ENCODE peak calls at places on chromosomes 12 and 14, in five cellular contexts. U is NT2/D1, A is GM12878, X is HepG2, T is H1. O is an unnamed sample.

GRCh38 chr14:68292467-68293334 is 473.1 kb downstream of the RAD51B start:
- DNase-seq in U (no peak), A (no peak), X (no peak), T (no peak), O (peak; percentile 48)

GRCh38 chr12:122934722-122935121 is 31.5 kb downstream of the ABCB9 start:
- DNase-seq in U (no peak), A (peak; percentile 45), X (no peak), T (no peak), O (no peak)

GRCh38 chr14:104887623-104888488 is 22.8 kb downstream of the CEP170B start:
- DNase-seq in U (no peak), A (no peak), X (no peak), T (peak; percentile 41), O (no peak)

GRCh38 chr12:104519190-104519857 is 62.6 kb downstream of the CHST11 start:
- DNase-seq in U (no peak), A (no peak), X (no peak), T (no peak), O (no peak)

GRCh38 chr12:26046203-26046602 is 78.6 kb downstream of the BHLHE41 start:
- DNase-seq in U (no peak), A (no peak), X (no peak), T (no peak), O (no peak)

GRCh38 chr14:91352101-91352500 is 65.5 kb downstream of the CCDC88C start:
- DNase-seq in U (no peak), A (no peak), X (no peak), T (no peak), O (no peak)

GRCh38 chr12:108640802-108641445 is 7.2 kb upstream of the SELPLG start:
- DNase-seq in U (no peak), A (no peak), X (no peak), T (no peak), O (no peak)

GRCh38 chr14:76950043-76951020 is 78.2 kb downstream of the IRF2BPL start:
- DNase-seq in U (no peak), A (no peak), X (no peak), T (no peak), O (no peak)

GRCh38 chr12:25592725-25593495 is 39.8 kb upstream of the LMNTD1 start:
- DNase-seq in U (no peak), A (no peak), X (no peak), T (no peak), O (no peak)

GRCh38 chr12:25020621-25021243 is 71.8 kb upstream of the BCAT1 start:
- DNase-seq in U (no peak), A (peak; percentile 79), X (no peak), T (no peak), O (no peak)

GRCh38 chr12:131861261-131862083 is 33.0 kb upstream of the ULK1 start:
- DNase-seq in U (no peak), A (no peak), X (no peak), T (no peak), O (no peak)

GRCh38 chr12:11067514-11067913 is 5.4 kb upstream of the TAS2R46 start:
- DNase-seq in U (no peak), A (no peak), X (no peak), T (no peak), O (no peak)

GRCh38 chr12:93608313-93608712 is 35.8 kb downstream of the SOCS2 start:
- DNase-seq in U (no peak), A (no peak), X (no peak), T (no peak), O (no peak)

DNA sequence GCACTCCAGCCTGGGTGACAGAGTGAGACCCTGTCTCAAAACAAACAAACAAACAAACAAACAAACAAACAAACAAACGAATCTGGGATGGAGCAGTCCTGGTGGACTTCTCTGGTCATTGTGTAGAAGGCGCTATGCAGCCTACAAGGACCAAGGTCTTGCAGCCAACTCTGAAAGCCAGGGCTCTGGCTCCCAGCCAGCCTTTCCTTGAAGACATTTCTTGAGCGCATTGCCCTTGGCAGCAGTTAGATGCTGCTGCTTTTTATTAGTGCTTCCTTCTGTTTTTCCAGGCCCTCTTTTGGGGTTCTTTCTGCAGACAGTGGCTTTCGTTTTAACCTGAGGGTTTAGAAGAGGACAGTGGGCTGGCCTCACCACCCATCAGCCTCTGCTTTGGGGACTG is 20.2 kb downstream of the CCDC177 start:
- DNase-seq in U (no peak), A (no peak), X (no peak), T (no peak), O (no peak)
- TF ChIP-seq SUZ12 in U (no peak), A (no peak), X (no peak), T (no peak), O (no peak)

GRCh38 chr12:100954118-100954517 is 159.5 kb downstream of the ANO4 start:
- DNase-seq in U (no peak), A (no peak), X (no peak), T (no peak), O (no peak)
- TF ChIP-seq SUZ12 in U (no peak), A (no peak), X (no peak), T (no peak), O (no peak)

GRCh38 chr14:97282644-97283403 is 485.6 kb downstream of the VRK1 start:
- DNase-seq in U (no peak), A (no peak), X (no peak), T (no peak), O (no peak)

GRCh38 chr14:97283450-97284230 is 486.5 kb downstream of the VRK1 start:
- DNase-seq in U (no peak), A (no peak), X (no peak), T (no peak), O (no peak)

GRCh38 chr14:97290977-97291376 is 493.8 kb downstream of the VRK1 start:
- DNase-seq in U (no peak), A (no peak), X (no peak), T (no peak), O (no peak)

GRCh38 chr14:97290065-97290464 is 492.9 kb downstream of the VRK1 start:
- DNase-seq in U (no peak), A (no peak), X (no peak), T (no peak), O (no peak)

DNA sequence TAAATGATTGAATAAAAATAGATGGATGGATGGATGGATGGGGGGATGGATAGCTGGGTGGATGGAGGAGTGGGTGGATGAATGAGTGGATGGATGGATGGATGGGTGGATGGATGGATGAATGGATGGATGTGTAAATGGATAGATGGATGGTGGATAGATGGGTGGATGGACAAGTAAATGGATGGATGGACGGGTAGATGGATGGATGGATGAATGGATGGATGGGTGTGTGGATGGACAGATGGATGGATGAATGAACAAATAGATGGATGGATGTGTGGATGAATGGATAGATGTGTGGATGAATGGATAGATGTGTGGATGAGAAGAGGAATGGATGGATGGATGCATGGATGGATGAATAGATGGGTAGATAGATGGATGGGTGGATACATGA is 490.8 kb downstream of the VRK1 start:
- DNase-seq in U (no peak), A (no peak), X (no peak), T (no peak), O (no peak)
- TF ChIP-seq SUZ12 in U (no peak), A (no peak), X (no peak), T (no peak), O (no peak)

GRCh38 chr12:111741235-111741812 is 25.4 kb upstream of the ALDH2 start:
- DNase-seq in U (no peak), A (no peak), X (no peak), T (no peak), O (no peak)
- TF ChIP-seq SUZ12 in U (no peak), A (no peak), X (no peak), T (no peak), O (no peak)

DNA sequence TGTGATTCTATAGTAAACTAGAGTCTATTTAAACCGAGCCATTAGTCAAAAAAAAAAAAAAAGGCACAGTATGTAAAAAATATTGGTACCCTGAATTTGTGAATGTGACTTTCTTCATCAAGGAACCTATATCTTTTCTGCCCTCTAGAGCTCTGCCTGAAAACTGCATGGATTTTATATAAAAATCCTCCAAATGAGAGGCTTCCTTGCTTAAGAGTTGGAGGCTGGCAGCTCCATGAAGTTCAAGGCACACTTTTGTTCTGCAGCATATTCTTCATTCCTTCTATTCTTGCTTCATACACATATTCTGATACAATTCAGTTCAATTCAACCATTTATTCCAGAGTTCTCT is 23.1 kb upstream of the NKX2-8 start:
- DNase-seq in U (no peak), A (no peak), X (peak; percentile 33), T (no peak), O (no peak)
- TF ChIP-seq SUZ12 in U (no peak), A (no peak), X (no peak), T (no peak), O (no peak)

GRCh38 chr14:26841920-26842741 is 244.3 kb upstream of the NOVA1 start:
- DNase-seq in U (no peak), A (no peak), X (peak; percentile 34), T (no peak), O (no peak)
- TF ChIP-seq SUZ12 in U (no peak), A (no peak), X (no peak), T (no peak), O (no peak)

DNA sequence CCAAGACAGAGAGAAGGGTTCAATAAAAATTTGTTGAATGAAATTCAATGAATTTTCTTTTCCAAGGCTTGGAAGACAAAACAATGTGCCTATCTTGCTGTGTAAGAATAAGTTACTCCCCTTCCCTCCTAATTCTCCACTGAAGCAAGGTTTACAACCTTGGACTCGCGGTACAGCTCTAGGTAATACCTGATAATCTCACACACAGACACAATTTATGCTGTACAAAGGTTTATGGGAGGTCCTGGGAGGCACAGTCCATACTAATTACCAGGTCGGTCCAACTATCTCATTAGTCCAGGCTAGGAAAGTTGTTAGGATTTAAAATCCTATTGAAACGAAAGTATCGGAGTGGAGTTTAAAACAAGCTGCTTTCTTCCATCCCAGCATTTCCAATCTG is 42.6 kb downstream of the NELL2 start:
- DNase-seq in U (no peak), A (no peak), X (no peak), T (no peak), O (no peak)
- TF ChIP-seq SUZ12 in U (no peak), A (no peak), X (no peak), T (no peak), O (no peak)

O was measured in HEK293T.